ENCODE peak calls at places on chromosomes 13 and 19, in nine cellular contexts. U is left ventricle myocardium inferior, J is foreskin fibroblast, F is body of pancreas, Z is brain microvascular endothelial cell, I is psoas muscle, H is SK-N-SH, P is MM.1S, N is mucosa of descending colon. Q is an unnamed sample.
A peak's percentile ranks its signal among the peaks of the same experiment; 100 is the strongest.

GRCh38 chr13:20405691-20406090 is 120.0 kb downstream of the CRYL1 start:
- DNase-seq in U (no peak), J (no peak), F (no peak), Z (no peak), I (no peak), H (no peak), P (no peak), N (no peak), Q (no peak)

GRCh38 chr19:50962245-50962644 is 7.1 kb downstream of the KLK6 start:
- DNase-seq in U (no peak), J (no peak), F (no peak), Z (no peak), I (no peak), H (no peak), P (no peak), N (no peak), Q (no peak)

GRCh38 chr19:43425567-43426392 is 11.1 kb downstream of the TEX101 start:
- DNase-seq in U (no peak), J (no peak), F (peak; percentile 71), Z (no peak), I (no peak), H (no peak), P (peak; percentile 11), N (peak; percentile 78), Q (peak; percentile 29)

GRCh38 chr19:9792191-9793050 is 23.9 kb upstream of the ZNF846 start:
- DNase-seq in U (peak; percentile 95), J (peak; percentile 90), F (peak; percentile 94), Z (peak; percentile 85), I (peak; percentile 94), H (peak; percentile 92), P (peak; percentile 81), N (peak; percentile 96), Q (peak; percentile 92)

GRCh38 chr13:39374741-39375189 is 228.2 kb downstream of the LHFPL6 start:
- DNase-seq in U (no peak), J (no peak), F (no peak), Z (no peak), I (no peak), H (no peak), P (no peak), N (no peak), Q (no peak)

GRCh38 chr19:36898422-36898821 is 17.7 kb downstream of the ZNF829 start:
- DNase-seq in U (no peak), J (no peak), F (no peak), Z (no peak), I (no peak), H (no peak), P (no peak), N (no peak), Q (no peak)

GRCh38 chr19:50402544-50403301 is 16.0 kb upstream of the SPIB start:
- DNase-seq in U (no peak), J (no peak), F (no peak), Z (no peak), I (no peak), H (peak; percentile 32), P (no peak), N (no peak), Q (no peak)

GRCh38 chr19:3249408-3249807 is 24.9 kb downstream of the CELF5 start:
- DNase-seq in U (no peak), J (no peak), F (no peak), Z (no peak), I (no peak), H (peak; percentile 64), P (no peak), N (no peak), Q (no peak)

GRCh38 chr19:33508431-33508830 is 13.2 kb downstream of the PEPD start:
- DNase-seq in U (no peak), J (no peak), F (no peak), Z (no peak), I (no peak), H (no peak), P (no peak), N (no peak), Q (no peak)

GRCh38 chr19:5228490-5228889 is 112.1 kb downstream of the PTPRS start:
- DNase-seq in U (no peak), J (no peak), F (no peak), Z (no peak), I (no peak), H (no peak), P (no peak), N (no peak), Q (no peak)

GRCh38 chr19:15780595-15781418 is 6.7 kb upstream of the OR10H5 start:
- DNase-seq in U (no peak), J (no peak), F (no peak), Z (no peak), I (no peak), H (no peak), P (no peak), N (no peak), Q (no peak)

GRCh38 chr19:15781659-15782058 is 5.8 kb upstream of the OR10H5 start:
- DNase-seq in U (no peak), J (no peak), F (no peak), Z (no peak), I (no peak), H (no peak), P (no peak), N (no peak), Q (no peak)

GRCh38 chr19:15782211-15782610 is 5.2 kb upstream of the OR10H5 start:
- DNase-seq in U (no peak), J (no peak), F (no peak), Z (no peak), I (no peak), H (no peak), P (no peak), N (no peak), Q (no peak)

GRCh38 chr19:15776991-15777787 is 10.3 kb upstream of the OR10H5 start:
- DNase-seq in U (no peak), J (no peak), F (no peak), Z (no peak), I (no peak), H (no peak), P (no peak), N (no peak), Q (no peak)

DNA sequence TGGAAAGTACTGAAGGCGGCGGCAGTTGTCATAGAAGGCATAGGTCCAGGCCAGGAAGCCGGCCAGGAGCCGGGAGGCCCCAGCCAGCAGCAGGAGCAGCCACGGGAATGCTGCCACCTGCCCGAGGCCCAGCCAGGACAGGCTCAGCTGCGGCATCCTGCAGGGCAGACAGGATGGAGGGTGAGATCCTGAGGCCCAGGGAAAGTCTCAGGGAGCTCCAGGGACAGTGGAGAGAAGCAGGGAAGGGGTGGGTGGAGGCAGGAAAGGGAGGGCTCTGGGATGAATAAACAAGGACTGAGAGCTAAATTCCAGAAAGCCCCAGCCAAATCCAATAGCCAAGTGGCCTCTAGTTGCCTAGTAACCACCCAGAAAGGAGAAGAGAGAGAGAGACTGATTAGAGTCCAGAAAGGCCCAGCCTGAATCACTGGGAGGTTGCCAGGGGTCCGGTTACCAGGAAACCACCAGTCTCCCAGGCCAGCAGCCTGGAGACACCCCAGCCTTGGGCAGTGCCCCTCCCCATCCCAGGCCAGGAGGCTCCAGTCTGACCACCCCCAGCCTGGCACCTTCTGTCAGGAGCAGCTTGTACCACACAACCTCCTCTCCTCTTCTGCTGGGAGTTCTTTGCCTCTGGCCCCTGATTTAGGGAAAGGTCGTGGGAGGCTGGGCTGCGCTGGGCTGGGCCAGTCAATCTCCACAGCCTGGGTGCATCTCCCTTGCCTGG is 7.5 kb upstream of the OR10H5 start:
- DNase-seq in U (peak; percentile 73), J (no peak), F (peak; percentile 70), Z (no peak), I (peak; percentile 80), H (no peak), P (no peak), N (peak; percentile 70), Q (peak; percentile 21)
- TF ChIP-seq CTCF in U (peak; percentile 12), J (no peak), F (no peak), Z (no peak), I (no peak), H (no peak), P (no peak), N (no peak), Q (no peak)

DNA sequence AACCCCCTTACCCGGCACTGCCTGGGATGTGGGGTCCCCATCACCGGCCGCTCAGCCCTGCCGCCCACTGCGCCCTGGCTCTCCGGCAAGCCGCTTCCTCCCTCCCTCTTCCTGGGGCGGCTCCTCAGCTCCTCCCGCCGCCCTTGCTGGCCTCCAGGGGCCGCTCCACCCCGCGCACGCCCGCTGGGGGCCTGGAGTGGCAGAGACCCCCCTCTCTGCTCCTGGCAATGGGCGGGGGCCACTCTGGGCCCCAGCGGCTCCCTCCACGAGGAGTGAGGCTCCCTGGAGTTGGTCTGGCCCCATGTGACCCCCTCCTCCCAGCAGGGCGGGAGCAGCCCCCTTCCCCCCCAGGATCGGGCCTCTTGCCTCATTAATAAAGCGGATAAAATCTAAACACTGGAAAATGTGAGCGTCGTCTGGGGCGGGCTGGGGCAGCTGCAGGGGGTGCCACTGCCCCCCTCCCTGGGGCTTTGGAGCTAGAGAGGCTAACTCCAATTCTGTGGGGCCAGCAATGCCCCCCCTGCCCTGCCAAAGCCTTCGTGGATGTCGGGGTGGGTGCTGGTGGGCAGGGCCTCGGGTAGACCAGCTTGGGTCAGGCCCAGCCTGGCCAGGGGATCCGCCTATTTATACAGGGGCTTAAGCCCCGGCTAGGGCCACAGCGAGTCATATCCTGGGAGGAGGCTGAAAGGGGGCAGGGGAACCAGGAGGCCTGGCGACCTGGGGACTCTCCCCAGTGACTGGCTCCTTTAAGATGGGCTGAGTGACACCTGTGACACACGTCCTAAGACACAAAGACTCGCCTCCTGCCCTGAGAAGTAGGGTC is at the start of gene PTGER1:
- DNase-seq in U (no peak), J (no peak), F (no peak), Z (no peak), I (no peak), H (peak; percentile 89), P (no peak), N (peak; percentile 60), Q (no peak)
- H3K4me3 ChIP-seq in U (peak within 1 kb of the TSS; percentile 54), J (peak within 1 kb of the TSS; percentile 51), F (no peak within 1 kb of the TSS), Z (no peak within 1 kb of the TSS), I (peak within 1 kb of the TSS; percentile 48), H (peak within 1 kb of the TSS; percentile 33), P (no peak within 1 kb of the TSS), N (no peak within 1 kb of the TSS), Q (peak within 1 kb of the TSS; percentile 16)

DNA sequence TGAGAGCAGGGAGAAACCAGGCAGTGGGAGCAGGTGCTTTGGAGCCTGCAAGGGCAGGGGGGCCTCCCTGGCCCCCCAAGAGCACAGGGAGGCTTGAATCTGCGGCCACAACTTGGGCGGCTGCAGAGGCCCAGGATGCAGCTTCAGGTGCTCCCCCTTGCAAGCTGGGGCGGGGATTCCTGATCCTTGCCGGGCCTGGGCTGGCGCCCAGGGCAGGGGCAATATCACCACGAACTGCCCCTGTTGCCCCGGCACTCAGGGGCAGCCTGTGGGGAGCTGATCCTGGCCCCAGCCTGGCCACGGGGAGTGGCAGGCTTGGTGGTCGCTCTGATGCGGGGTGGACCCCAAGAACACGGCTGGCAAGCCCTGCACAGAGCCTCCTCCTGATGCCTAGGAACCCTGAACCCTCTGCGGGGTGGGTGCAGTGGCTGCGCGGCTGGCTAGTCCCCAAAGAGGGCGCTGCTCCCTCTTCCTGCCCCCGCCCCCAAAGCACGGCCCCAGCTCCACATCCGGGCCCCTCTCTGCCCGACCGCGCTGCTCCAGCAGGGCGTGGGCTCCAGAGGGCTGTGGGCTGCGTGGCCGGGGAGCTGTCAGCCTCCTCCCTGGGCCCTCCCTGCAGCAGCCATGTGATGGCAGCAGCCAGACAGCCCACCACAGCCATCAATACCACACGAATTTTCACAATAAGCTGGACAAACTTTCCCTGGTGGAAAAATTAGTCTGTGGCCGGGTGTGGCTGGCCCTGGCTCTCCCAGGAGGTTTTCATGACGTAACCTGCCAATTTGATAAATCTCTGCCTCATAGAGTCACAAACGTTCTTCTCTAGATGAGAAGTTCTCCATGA is 21.0 kb downstream of the TNFSF9 start:
- DNase-seq in U (no peak), J (no peak), F (no peak), Z (no peak), I (peak; percentile 56), H (peak; percentile 70), P (no peak), N (peak; percentile 71), Q (no peak)
- TF ChIP-seq CTCF in U (peak; percentile 19), J (no peak), F (no peak), Z (no peak), I (no peak), H (peak; percentile 26), P (peak; percentile 20), N (no peak), Q (no peak)

GRCh38 chr19:1068111-1069001 is 1.4 kb downstream of the ARHGAP45 start:
- DNase-seq in U (peak; percentile 52), J (no peak), F (no peak), Z (no peak), I (peak; percentile 56), H (no peak), P (peak; percentile 64), N (peak; percentile 89), Q (no peak)
- H3K4me3 ChIP-seq in U (peak overlapping the region; percentile 60), J (no peak overlapping the region), F (peak overlapping the region; percentile 27), Z (no peak overlapping the region), I (peak overlapping the region; percentile 53), H (no peak overlapping the region), P (peak overlapping the region; percentile 98), N (no peak overlapping the region), Q (no peak overlapping the region)